ENCODE peak calls at places on chromosomes 1 and 21, in four cellular contexts. S, E, B and T are unnamed samples.

GRCh38 chr1:110605901-110606783 is at the start of gene KCNA2:
- DNase-seq in S (no peak), E (no peak), B (peak; percentile 18), T (no peak)

GRCh38 chr1:228381336-228381735 is 25.3 kb downstream of the TRIM11 start:
- DNase-seq in S (no peak), E (no peak), B (no peak), T (no peak)

GRCh38 chr1:15167386-15167785 is 13.8 kb downstream of the TMEM51 start:
- DNase-seq in S (no peak), E (no peak), B (no peak), T (no peak)

GRCh38 chr1:162206300-162206699 is 136.8 kb downstream of the NOS1AP start:
- DNase-seq in S (no peak), E (no peak), B (no peak), T (no peak)

GRCh38 chr1:228050571-228051181 is 31.8 kb upstream of the ARF1 start:
- DNase-seq in S (no peak), E (no peak), B (no peak), T (no peak)

GRCh38 chr21:35335951-35336446 is 286.9 kb upstream of the RUNX1 start:
- DNase-seq in S (no peak), E (no peak), B (no peak), T (no peak)

GRCh38 chr1:156639601-156640101 is 2.3 kb upstream of the BCAN start:
- DNase-seq in S (no peak), E (no peak), B (no peak), T (no peak)

GRCh38 chr1:99970713-99971255 is 988 bp downstream of the SLC35A3 start:
- DNase-seq in S (no peak), E (no peak), B (no peak), T (no peak)

GRCh38 chr21:44987301-44987885 is 47.6 kb downstream of the SLX9 start:
- DNase-seq in S (no peak), E (no peak), B (no peak), T (no peak)

GRCh38 chr1:6275826-6276764 is 15.2 kb upstream of the GPR153 start:
- DNase-seq in S (peak; percentile 50), E (no peak), B (no peak), T (no peak)

GRCh38 chr1:86991549-86992186 is 77.2 kb downstream of the HS2ST1 start:
- DNase-seq in S (no peak), E (no peak), B (no peak), T (no peak)